ENCODE peak calls at places on chromosomes 3 and 15, in four cellular contexts. S is heart right ventricle, E is GM23338, R is BJ. B is an unnamed sample.

GRCh38 chr15:73628976-73629854 is 4.0 kb downstream of the NPTN start:
- DNase-seq in E (no peak), S (no peak), R (no peak), B (no peak)

GRCh38 chr3:151468284-151468917 is 7.5 kb upstream of the IGSF10 start:
- DNase-seq in S (no peak), R (no peak), E (peak), B (no peak)

GRCh38 chr3:175585898-175586297 is 726.8 kb downstream of the NAALADL2 start:
- DNase-seq in S (no peak), R (peak), E (no peak), B (no peak)

GRCh38 chr3:66186545-66186944 is 34.3 kb upstream of the SLC25A26 start:
- DNase-seq in S (no peak), E (no peak), R (no peak), B (no peak)

GRCh38 chr3:53795176-53795575 is 51.0 kb downstream of the CHDH start:
- DNase-seq in R (no peak), E (no peak), S (no peak), B (no peak)

GRCh38 chr3:77420316-77420715 is 380.4 kb downstream of the ROBO2 start:
- DNase-seq in E (no peak), R (no peak), S (no peak), B (no peak)

GRCh38 chr15:48423342-48423741 is 92.1 kb downstream of the DUT start:
- DNase-seq in R (no peak), E (no peak), S (no peak), B (no peak)

GRCh38 chr15:98774756-98775497 is 126.6 kb downstream of the IGF1R start:
- DNase-seq in E (no peak), R (no peak), S (no peak), B (no peak)

GRCh38 chr3:160804762-160805161 is 48.7 kb downstream of the PPM1L start:
- DNase-seq in E (peak), S (peak), R (no peak), B (no peak)

GRCh38 chr3:194097141-194097880 is 38.6 kb upstream of the HES1 start:
- DNase-seq in S (no peak), R (no peak), E (no peak), B (no peak)

GRCh38 chr15:65326109-65326508 is 21.6 kb downstream of the RNU5B-1 start:
- DNase-seq in S (no peak), R (no peak), E (peak), B (no peak)

GRCh38 chr15:95286911-95287769 is 1043.4 kb upstream of the NR2F2 start:
- DNase-seq in E (peak), R (no peak), S (no peak), B (no peak)

GRCh38 chr3:22977650-22978289 is 225.4 kb upstream of the UBE2E2 start:
- DNase-seq in E (no peak), R (no peak), S (no peak), B (no peak)

GRCh38 chr15:75452364-75452967 is 976 bp upstream of the SIN3A start:
- DNase-seq in E (peak), R (no peak), S (peak), B (no peak)

GRCh38 chr15:75453703-75454470 is 2.4 kb upstream of the SIN3A start:
- DNase-seq in S (peak), E (peak), R (peak), B (peak)

GRCh38 chr15:75451674-75452363 is at the start of gene SIN3A:
- DNase-seq in E (peak), S (peak), R (peak), B (peak)

GRCh38 chr15:75454471-75455418 is 3.3 kb upstream of the SIN3A start:
- DNase-seq in S (no peak), E (peak), R (no peak), B (no peak)

DNA sequence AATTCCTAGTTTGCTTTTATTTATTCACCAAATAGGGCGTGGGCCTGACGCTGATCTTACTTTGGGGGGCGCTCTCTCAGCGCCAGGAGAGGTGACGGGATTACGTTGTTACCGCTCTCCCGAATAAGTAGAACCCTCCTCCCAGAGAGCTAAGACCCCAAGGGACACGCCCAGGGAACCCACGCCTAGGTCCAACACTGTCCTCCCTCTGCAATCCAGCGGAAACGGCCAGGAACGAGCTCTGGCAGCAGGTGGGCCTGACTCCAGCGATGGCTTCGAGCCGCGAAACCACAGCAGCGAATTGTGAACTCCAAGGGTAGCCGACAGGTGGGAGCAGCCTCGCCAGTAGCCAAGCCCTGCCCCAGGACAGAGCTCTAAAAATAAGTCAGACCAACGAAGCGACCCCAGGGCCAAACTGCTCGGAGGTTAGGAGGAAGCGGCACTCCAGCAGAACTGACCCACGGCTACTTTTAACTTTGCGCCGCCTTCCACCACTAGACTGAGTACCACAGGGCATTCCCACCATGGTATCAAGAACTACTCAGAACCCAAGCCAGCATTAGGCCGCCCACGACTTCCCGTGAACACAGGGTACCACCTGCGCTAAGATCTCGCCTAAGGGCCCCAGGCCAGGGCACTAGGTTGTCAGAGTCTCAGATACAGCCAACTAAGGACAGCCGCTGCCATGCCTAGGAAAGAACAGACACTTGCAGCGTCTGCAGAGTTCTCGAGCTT is 1.6 kb upstream of the SIN3A start:
- DNase-seq in S (peak), R (no peak), E (peak), B (no peak)
- TF ChIP-seq CTCF in S (peak), R (peak), E (peak), B (no peak)

GRCh38 chr15:40282144-40282869 is 557 bp downstream of the ANKRD63 start:
- DNase-seq in S (peak), E (peak), R (no peak), B (no peak)
- TF ChIP-seq CTCF in S (peak), E (peak), R (peak), B (peak)

DNA sequence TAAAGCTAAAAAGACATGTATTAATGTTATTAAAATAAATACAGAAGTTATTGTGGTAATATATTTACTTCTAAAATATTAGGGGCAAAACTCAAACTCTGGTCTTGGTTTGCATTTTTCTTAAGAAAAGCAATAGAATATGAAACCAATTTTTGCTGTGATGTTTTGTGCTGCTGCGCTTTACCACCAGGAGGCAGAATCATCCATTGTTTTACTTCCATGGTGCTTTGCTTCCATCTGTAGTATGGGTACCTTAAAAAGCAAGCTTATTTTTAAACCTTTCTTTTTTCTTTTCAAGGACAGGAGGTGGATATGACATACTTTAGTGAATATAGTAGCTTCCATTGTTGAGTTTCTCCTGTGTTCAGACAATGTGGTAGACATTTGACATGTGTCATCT is 46.6 kb upstream of the MRPL3 start:
- DNase-seq in R (no peak), S (no peak), E (peak), B (no peak)
- TF ChIP-seq CTCF in R (peak), S (peak), E (peak), B (peak)

GRCh38 chr3:51955893-51956770 is 951 bp downstream of the GPR62 start:
- DNase-seq in E (peak), R (no peak), S (peak), B (no peak)
- TF ChIP-seq CTCF in E (peak), R (peak), S (peak), B (peak)

DNA sequence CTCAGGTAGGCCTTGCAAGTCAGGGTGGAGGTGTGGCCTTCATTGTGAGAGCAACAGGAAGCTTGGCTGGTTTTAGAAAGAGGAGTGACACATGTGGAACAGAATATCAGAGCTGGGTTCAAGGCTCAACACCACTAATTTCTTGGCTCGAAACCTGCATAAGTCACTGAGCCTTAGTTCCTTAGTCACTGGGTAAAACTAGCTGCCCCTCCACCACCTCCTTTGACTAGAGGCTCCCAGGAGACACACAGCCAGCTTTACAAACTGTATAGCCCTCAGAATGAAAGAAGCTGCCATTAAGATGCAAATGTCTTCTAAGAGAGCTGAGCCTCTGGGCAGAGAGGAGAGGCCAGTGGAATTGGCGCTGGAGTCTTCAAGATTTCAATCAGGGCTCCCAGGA is 67.7 kb downstream of the CERS3 start:
- DNase-seq in R (no peak), E (peak), S (no peak), B (no peak)
- TF ChIP-seq CTCF in R (no peak), E (no peak), S (no peak), B (no peak)

B was measured in AG09319.